ENCODE peak calls at places on chromosomes 11 and 22, in nine cellular contexts. W is MM.1S; Q is psoas muscle; T is cardiac muscle cell; Y is uterus; O is HAP-1; B is effector memory CD4-positive, alpha-beta T cell; D is CD4-positive, alpha-beta memory T cell; F is adipocyte. M is an unnamed sample. For H3K9me3, the result is how much of the 10 kb centered on the place peaks cover.

GRCh38 chr11:20050048-20050447 is 110.2 kb downstream of the DBX1 start:
- DNase-seq in T (no peak), D (no peak), Q (no peak), B (no peak), W (no peak), O (no peak), Y (no peak), F (no peak), M (no peak)

GRCh38 chr11:35337136-35337918 is 82.0 kb downstream of the SLC1A2 start:
- DNase-seq in B (no peak), D (no peak), O (no peak), T (no peak), F (peak), Y (no peak), W (no peak), Q (no peak), M (no peak)

GRCh38 chr11:57407010-57407409 is 16.6 kb upstream of the PRG2 start:
- DNase-seq in Y (no peak), D (no peak), Q (no peak), W (no peak), T (no peak), B (no peak), O (no peak), F (no peak), M (no peak)

GRCh38 chr22:30187726-30188407 is 58.7 kb downstream of the LIF start:
- DNase-seq in T (no peak), Q (no peak), D (no peak), O (no peak), W (no peak), B (no peak), Y (no peak), F (no peak), M (no peak)

GRCh38 chr11:945986-946385 is 20.3 kb downstream of the AP2A2 start:
- DNase-seq in Y (no peak), F (no peak), O (peak), T (no peak), B (no peak), D (no peak), Q (no peak), W (no peak), M (no peak)

GRCh38 chr11:95832763-95833162 is 42.5 kb downstream of the CEP57 start:
- DNase-seq in F (no peak), T (no peak), B (no peak), W (no peak), D (no peak), Q (no peak), Y (no peak), O (no peak), M (no peak)

GRCh38 chr11:64585150-64585549 is 5.9 kb upstream of the SLC22A12 start:
- DNase-seq in T (no peak), O (no peak), D (no peak), F (no peak), Q (peak), Y (no peak), W (no peak), B (no peak), M (no peak)

GRCh38 chr22:32623943-32624342 is 149.3 kb downstream of the FBXO7 start:
- DNase-seq in O (no peak), Q (peak), D (no peak), Y (peak), T (no peak), F (peak), B (no peak), W (no peak), M (no peak)

GRCh38 chr11:95134491-95134890 is 44.8 kb downstream of the ENDOD1 start:
- DNase-seq in T (no peak), Q (no peak), F (peak), B (no peak), W (no peak), O (no peak), D (no peak), Y (no peak), M (no peak)

GRCh38 chr22:45527456-45527855 is 24.8 kb downstream of the FBLN1 start:
- DNase-seq in Q (no peak), Y (no peak), F (no peak), O (no peak), T (no peak), D (no peak), W (no peak), B (no peak), M (no peak)

GRCh38 chr22:23837496-23837859 is 1.3 kb downstream of the DERL3 start:
- DNase-seq in O (no peak), F (no peak), B (no peak), Y (no peak), W (no peak), Q (peak), T (no peak), D (no peak), M (no peak)

DNA sequence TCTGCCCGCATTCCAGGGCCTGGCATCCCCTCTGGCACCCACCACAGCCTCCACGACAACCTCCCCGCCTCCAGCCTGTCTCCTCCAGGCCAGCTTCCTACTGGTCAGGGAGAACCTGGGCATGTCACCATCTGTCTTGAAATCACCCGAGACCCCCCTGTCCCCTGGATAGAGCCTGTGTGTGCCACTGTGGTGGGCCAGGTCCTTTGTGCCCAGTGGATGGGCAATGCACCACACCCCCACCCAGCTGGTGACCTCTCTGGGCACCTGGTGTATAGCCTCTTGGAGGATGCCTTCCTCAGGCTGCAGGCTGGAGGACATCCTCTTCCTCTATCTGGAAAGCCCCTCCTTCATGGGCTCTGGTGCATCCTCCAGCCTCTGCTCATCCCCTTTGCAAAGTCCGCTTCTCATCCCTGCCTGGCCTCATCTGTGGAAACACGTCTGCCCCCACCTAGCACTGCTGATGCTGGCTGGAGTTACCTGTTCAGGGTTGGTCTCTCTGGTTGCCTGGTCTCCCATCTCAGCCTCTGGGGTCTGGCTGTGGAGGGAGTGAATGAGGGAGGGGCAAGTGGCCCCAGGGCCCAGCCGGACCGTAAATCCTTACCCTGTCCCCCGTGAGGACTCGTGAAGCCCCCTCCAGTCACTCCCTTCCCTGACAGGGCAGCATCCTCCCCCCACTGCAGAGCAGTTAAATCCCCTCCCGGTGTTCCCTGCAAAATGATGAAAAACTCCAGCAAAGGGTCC is 589.6 kb downstream of the TBC1D22A start:
- DNase-seq in O (no peak), T (no peak), B (no peak), D (no peak), Y (no peak), Q (no peak), W (no peak), F (no peak), M (no peak)
- H3K9me3 ChIP-seq in O (under half), T (under half), B (under half), D (under half), Y (under half), Q (under half), W (under half), F (under half), M (under half)

GRCh38 chr22:49638001-49638400 is 189.7 kb downstream of the BRD1 start:
- DNase-seq in F (no peak), T (no peak), Q (no peak), O (no peak), B (no peak), D (no peak), W (no peak), Y (no peak), M (no peak)
- H3K9me3 ChIP-seq in F (under half), T (under half), Q (under half), O (under half), B (under half), D (under half), W (under half), Y (under half), M (under half)

DNA sequence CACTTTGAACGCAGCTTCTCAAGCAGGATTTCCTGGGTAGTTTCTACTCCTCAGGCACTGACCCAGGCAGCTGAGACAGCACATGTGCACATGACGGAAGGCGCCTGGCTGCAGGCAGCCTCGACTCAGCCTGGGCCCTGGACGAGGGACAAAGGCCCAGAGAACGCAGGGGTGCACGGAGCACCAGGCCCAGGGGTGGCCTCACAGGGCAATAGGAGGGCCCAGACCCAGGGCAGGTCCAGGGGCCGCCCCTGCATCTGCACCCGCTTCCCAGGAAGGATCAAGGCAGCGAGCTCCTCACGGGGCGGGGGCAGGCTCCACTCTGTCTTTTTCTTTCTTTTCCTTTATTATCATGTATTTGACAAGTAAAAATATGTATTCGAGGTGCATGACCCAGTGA is 208.4 kb downstream of the BRD1 start:
- DNase-seq in O (no peak), F (no peak), T (no peak), D (no peak), B (no peak), Q (no peak), Y (no peak), W (no peak), M (no peak)
- H3K9me3 ChIP-seq in O (under half), F (under half), T (under half), D (under half), B (under half), Q (under half), Y (under half), W (under half), M (under half)

GRCh38 chr22:47572443-47572842 is 810.0 kb downstream of the TBC1D22A start:
- DNase-seq in T (no peak), Y (no peak), B (no peak), W (no peak), O (no peak), Q (peak), D (no peak), F (no peak), M (no peak)
- H3K9me3 ChIP-seq in T (under half), Y (under half), B (under half), W (under half), O (under half), Q (under half), D (under half), F (under half), M (under half)

GRCh38 chr11:132587716-132588115 is 944.6 kb downstream of the OPCML start:
- DNase-seq in T (no peak), Y (no peak), D (no peak), Q (no peak), O (no peak), F (no peak), W (no peak), B (no peak), M (no peak)
- H3K9me3 ChIP-seq in T (under half), Y (under half), D (under half), Q (under half), O (under half), F (under half), W (under half), B (under half), M (under half)

DNA sequence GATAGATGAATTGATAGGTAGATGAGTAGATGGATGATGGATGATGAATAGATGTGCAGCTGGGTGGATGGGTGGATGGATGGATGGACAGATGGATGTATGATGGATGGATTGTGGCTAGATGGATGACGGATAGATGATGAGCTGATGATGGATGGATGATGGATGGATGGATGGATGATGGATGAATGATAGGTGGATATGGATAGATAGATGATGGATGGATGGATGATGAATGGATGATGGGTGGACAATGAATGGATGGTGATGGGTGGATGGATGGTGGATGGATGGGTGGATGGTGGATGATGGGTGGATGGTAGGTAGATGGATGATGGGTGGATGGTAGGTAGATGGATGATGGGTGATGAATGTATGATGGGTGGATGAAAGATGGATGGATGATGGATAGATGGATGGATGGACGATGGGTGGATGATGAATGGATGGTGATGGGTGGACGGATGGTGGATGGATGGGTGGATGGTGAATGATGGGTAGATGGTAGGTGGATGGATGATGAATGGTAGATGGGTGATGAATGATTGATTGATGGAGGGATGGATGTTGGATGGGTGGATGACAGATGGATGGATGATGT is 1261.7 kb downstream of the BRD1 start:
- DNase-seq in F (no peak), D (no peak), W (no peak), T (no peak), O (no peak), B (no peak), Q (no peak), Y (no peak), M (no peak)
- H3K9me3 ChIP-seq in F (under half), D (under half), W (under half), T (under half), O (under half), B (under half), Q (under half), Y (under half), M (under half)

DNA sequence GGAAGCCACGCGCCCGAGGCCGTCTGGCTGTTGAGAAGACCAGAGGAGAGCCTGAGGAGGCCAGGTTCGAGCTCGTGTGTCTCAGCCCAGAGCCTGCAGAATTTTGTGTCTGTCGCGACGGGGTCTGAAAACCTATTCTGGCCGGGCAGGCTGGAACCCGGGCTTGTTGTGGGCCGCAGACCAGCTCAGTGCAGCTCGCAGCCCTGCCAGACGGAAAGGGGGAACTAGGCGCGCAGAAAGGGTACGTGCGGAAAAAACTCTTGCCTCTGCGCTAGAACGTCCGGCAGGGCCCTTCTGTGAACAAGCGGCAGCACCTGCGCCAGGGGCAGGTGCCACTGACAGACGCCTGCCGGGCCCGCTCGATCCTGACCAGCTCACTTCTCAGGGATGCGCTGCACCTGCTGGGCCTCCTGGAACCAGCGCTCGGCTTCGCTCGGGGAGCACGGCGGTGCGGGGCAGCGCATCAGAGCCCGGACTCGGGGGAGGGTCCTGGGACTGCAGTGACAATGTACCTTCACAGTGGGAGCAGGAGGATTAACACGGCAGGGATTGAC is 409.3 kb downstream of the BRD1 start:
- DNase-seq in B (no peak), T (no peak), Y (no peak), D (no peak), Q (no peak), W (no peak), O (no peak), F (no peak), M (no peak)
- H3K9me3 ChIP-seq in B (under half), T (under half), Y (under half), D (under half), Q (under half), W (under half), O (under half), F (under half), M (under half)

GRCh38 chr22:48101704-48102103 is 1339.3 kb downstream of the TBC1D22A start:
- DNase-seq in B (no peak), W (no peak), O (no peak), T (no peak), Q (no peak), Y (no peak), D (no peak), F (no peak), M (no peak)
- H3K9me3 ChIP-seq in B (under half), W (under half), O (under half), T (under half), Q (under half), Y (under half), D (under half), F (under half), M (under half)

GRCh38 chr11:130891326-130891725 is 25.0 kb downstream of the SNX19 start:
- DNase-seq in O (no peak), Q (no peak), D (no peak), B (no peak), Y (no peak), T (no peak), F (no peak), W (no peak), M (no peak)
- H3K9me3 ChIP-seq in O (under half), Q (under half), D (under half), B (under half), Y (under half), T (under half), F (under half), W (under half), M (under half)

DNA sequence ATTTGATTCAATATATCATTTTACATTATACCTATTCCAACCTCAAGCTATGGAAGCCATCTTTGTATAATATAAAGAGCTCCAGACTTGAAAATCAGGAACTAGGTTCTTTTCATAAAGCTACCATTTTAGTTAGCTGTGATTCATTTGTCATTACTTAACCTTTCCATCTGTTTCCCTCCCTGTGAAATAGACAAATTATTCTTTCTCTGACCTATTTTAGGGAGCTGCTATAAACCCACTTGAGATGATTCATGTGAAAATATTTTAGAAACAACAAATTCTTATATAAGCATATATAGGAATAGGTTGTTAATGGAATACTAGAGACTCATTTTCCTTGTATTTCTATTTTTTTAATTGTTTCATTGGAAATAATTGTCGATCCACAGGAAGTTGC is 1012.1 kb downstream of the OPCML start:
- DNase-seq in T (no peak), F (peak), Q (no peak), O (no peak), Y (no peak), W (no peak), D (no peak), B (no peak), M (no peak)
- H3K9me3 ChIP-seq in T (under half), F (under half), Q (under half), O (under half), Y (under half), W (under half), D (under half), B (under half), M (under half)